ENCODE peak calls at places on chromosomes 16 and 17, in four cellular contexts. K is keratinocyte, M is endothelial cell of umbilical vein, A is K562. D is an unnamed sample. For H3K9me1 and H3K9me3, the result is how much of the 10 kb centered on the place peaks cover.

GRCh38 chr17:17051791-17052461 is 9.7 kb downstream of the MPRIP start:
- DNase-seq in K (no peak), M (no peak), A (no peak), D (peak)

GRCh38 chr16:89107209-89107582 is 13.5 kb downstream of the ACSF3 start:
- DNase-seq in K (no peak), M (no peak), A (no peak), D (no peak)

GRCh38 chr16:13134843-13135242 is 233.4 kb downstream of the SHISA9 start:
- DNase-seq in K (no peak), M (no peak), A (no peak), D (no peak)

GRCh38 chr17:40978752-40979151 is 5.4 kb downstream of the KRT40 start:
- DNase-seq in K (no peak), M (no peak), A (no peak), D (no peak)

GRCh38 chr16:81445143-81445922 is 725 bp downstream of the CMIP start:
- DNase-seq in K (no peak), M (peak), A (peak), D (peak)

GRCh38 chr17:72613411-72614292 is 478.8 kb downstream of the SLC39A11 start:
- DNase-seq in K (no peak), M (no peak), A (no peak), D (peak)

GRCh38 chr17:3544365-3544764 is 13.2 kb downstream of the TRPV3 start:
- DNase-seq in K (no peak), M (no peak), A (no peak), D (no peak)

GRCh38 chr16:14564881-14565687 is 65.0 kb downstream of the PARN start:
- DNase-seq in K (no peak), M (peak), A (no peak), D (peak)

GRCh38 chr17:1986783-1987451 is 38.2 kb downstream of the RTN4RL1 start:
- DNase-seq in K (no peak), M (no peak), A (peak), D (no peak)

GRCh38 chr16:27287051-27287811 is 18.7 kb upstream of the NSMCE1 start:
- DNase-seq in K (no peak), M (no peak), A (no peak), D (no peak)

GRCh38 chr17:21049457-21049856 is 6.6 kb upstream of the USP22 start:
- DNase-seq in K (no peak), M (no peak), A (no peak), D (no peak)

DNA sequence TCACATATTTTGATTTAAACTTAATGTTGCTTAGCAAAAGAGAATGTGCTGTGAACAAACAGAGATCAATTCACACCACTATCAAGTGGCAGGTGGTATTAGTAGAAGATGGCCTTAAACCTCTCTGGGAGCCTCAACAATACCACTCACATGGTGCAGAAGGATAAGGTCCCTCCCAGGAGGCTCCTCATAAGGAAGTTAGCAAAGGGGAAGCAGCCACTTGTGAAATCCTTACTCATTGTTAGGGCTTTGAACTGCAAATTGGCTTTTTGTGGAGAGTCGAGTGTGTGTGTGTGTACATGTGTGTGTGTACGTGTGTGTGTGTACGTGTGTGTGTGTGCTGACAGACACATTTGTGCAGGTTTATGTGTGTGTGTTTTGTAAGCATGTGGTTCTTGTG is 48.9 kb upstream of the ASIC2 start:
- DNase-seq in K (no peak), M (no peak), A (no peak), D (no peak)
- H3K9me1 ChIP-seq in K (under half), M (under half), A (under half), D (under half)

DNA sequence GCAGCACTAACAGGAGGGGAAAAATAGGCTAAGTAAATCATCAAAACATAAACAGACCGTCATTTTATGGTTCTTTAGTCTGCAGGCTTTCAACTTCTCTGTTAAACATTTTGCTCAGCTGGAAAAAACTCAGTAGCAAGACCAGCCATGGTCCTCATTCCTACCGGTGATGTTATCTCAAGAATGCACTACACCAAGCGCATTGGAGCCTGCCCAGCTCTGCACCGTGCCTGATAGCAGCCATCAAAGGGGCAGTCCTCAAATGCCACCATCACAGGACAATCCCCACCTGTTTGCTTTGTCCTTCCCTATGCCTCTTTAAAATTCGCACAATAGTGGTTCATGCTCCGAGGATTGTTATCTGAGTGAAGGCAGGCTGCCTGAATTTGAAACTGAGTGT is 181.5 kb upstream of the MON1B start:
- DNase-seq in K (no peak), M (no peak), A (no peak), D (no peak)
- H3K9me3 ChIP-seq in K (under half), M (under half), A (under half), D (under half)

GRCh38 chr16:84924339-84925091 is 86.8 kb downstream of the ZDHHC7 start:
- DNase-seq in K (no peak), M (no peak), A (peak), D (no peak)
- H3K9me1 ChIP-seq in K (under half), M (under half), A (under half), D (under half)

DNA sequence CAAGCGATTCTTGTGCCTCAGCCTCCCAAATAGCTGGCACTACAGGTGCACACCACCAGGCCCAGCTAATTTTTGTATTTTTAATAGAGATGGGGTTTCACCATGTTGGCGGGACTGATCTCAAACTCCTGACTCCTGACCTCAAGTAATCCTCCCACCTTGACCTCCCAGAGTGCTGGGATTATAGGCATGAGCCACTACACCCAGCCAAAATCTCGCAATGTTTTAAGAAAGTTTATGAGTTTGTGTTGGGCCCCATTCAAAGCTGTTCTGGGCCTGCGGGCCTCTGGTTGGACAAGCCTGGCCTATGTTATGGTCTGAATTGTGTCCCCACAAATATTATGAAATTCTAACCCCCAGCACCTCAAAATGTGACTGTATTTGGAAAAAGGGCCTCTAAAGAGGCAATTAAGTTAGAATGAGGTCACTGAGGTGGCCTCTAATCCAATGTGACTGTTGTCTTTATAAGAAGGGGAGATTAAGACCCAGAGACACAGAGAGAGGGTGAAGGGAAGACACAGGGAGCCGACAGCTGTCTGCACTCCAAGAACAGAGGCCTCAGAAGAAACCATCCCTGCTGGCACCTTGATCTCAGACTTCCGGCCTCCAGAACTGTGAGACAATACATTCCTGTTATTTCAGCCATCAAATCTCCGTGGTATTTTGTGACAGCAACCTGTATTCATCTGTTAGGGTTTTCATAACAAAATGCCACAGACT is 469.9 kb downstream of the HS3ST4 start:
- DNase-seq in K (no peak), M (no peak), A (no peak), D (no peak)
- H3K9me3 ChIP-seq in K (under half), M (under half), A (under half), D (under half)

GRCh38 chr17:47961406-47961805 is 3.7 kb upstream of the PRR15L start:
- DNase-seq in K (no peak), M (no peak), A (no peak), D (no peak)
- H3K9me1 ChIP-seq in K (under half), M (under half), A (under half), D (under half)

GRCh38 chr16:59754854-59755253 is 1020.7 kb upstream of the GOT2 start:
- DNase-seq in K (no peak), M (no peak), A (no peak), D (no peak)
- H3K9me3 ChIP-seq in K (under half), M (under half), A (under half), D (under half)

DNA sequence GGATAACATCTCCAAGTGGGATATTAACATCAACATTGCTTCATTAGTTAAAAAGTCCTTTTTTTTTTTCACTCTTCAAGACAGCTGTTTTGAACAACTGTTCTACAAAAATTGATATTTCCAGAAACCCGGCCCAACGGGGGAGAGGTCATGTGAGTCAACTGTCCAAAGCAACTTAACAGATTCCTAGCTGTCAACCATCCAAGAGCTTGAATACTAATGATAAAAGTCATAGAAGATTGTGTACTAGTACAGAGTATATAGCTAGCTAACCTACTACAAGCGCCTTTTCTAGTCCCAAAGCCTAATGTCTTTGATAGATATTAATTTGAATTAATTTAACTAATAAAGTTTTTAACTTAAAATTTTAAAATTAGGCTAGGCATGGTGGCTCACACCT is 171.9 kb downstream of the CYB561 start:
- DNase-seq in K (no peak), M (no peak), A (no peak), D (peak)
- H3K9me1 ChIP-seq in K (under half), M (under half), A (under half), D (under half)